ENCODE peak calls at places on chromosomes 6 and 20, in five cellular contexts. Q, O, D, C and W are unnamed samples.

GRCh38 chr20:57323034-57323433 is 6.6 kb upstream of the SPO11 start:
- DNase-seq in Q (no peak), O (no peak), D (no peak), C (no peak), W (no peak)

GRCh38 chr6:100452998-100453397 is 11.7 kb downstream of the SIM1 start:
- DNase-seq in Q (no peak), O (no peak), D (no peak), C (no peak), W (no peak)

GRCh38 chr6:26033132-26033941 is 53.9 kb upstream of the HFE start:
- DNase-seq in Q (peak), O (peak), D (peak), C (peak), W (peak)

GRCh38 chr6:46926481-46926880 is 4.7 kb upstream of the ADGRF5 start:
- DNase-seq in Q (no peak), O (peak), D (no peak), C (no peak), W (peak)

GRCh38 chr6:37741757-37742400 is 44.2 kb upstream of the MDGA1 start:
- DNase-seq in Q (peak), O (peak), D (peak), C (no peak), W (no peak)

GRCh38 chr6:31659649-31660223 is 842 bp downstream of the C6orf47 start:
- DNase-seq in Q (peak), O (no peak), D (no peak), C (no peak), W (peak)

GRCh38 chr6:144768676-144769599 is 483.8 kb downstream of the UTRN start:
- DNase-seq in Q (no peak), O (no peak), D (no peak), C (no peak), W (no peak)

GRCh38 chr6:27478141-27478705 is 5.3 kb upstream of the ZNF184 start:
- DNase-seq in Q (peak), O (no peak), D (no peak), C (no peak), W (peak)

GRCh38 chr6:83192871-83193746 is at the start of the genes PGM3 and RWDD2A:
- DNase-seq in Q (peak), O (peak), D (peak), C (peak), W (peak)

GRCh38 chr6:36334343-36334742 is 2.3 kb downstream of the BNIP5 start:
- DNase-seq in Q (no peak), O (no peak), D (no peak), C (no peak), W (no peak)

GRCh38 chr6:81892911-81893310 is 140.4 kb upstream of the TENT5A start:
- DNase-seq in Q (no peak), O (no peak), D (no peak), C (no peak), W (no peak)

GRCh38 chr20:33918662-33919061 is 75.0 kb upstream of the RALY start:
- DNase-seq in Q (no peak), O (no peak), D (no peak), C (no peak), W (no peak)

GRCh38 chr6:2526766-2527165 is 224.0 kb downstream of the MYLK4 start:
- DNase-seq in Q (no peak), O (no peak), D (no peak), C (no peak), W (no peak)

GRCh38 chr6:74642101-74642500 is 563.8 kb downstream of the COL12A1 start:
- DNase-seq in Q (no peak), O (no peak), D (no peak), C (no peak), W (no peak)

GRCh38 chr20:63071541-63072181 is 64.9 kb upstream of the BHLHE23 start:
- DNase-seq in Q (peak), O (peak), D (peak), C (no peak), W (peak)

GRCh38 chr6:86153529-86153928 is 510.8 kb upstream of the SYNCRIP start:
- DNase-seq in Q (no peak), O (no peak), D (no peak), C (no peak), W (no peak)

GRCh38 chr20:50655325-50655880 is 35.9 kb downstream of the RIPOR3 start:
- DNase-seq in Q (no peak), O (no peak), D (peak), C (no peak), W (peak)

GRCh38 chr6:11586117-11586516 is 48.6 kb downstream of the TMEM170B start:
- DNase-seq in Q (no peak), O (no peak), D (no peak), C (no peak), W (no peak)

GRCh38 chr6:119444642-119445557 is 95.3 kb upstream of the MAN1A1 start:
- DNase-seq in Q (peak), O (no peak), D (no peak), C (no peak), W (peak)

GRCh38 chr20:10550204-10551118 is 115.4 kb downstream of the SLX4IP start:
- DNase-seq in Q (no peak), O (no peak), D (no peak), C (no peak), W (no peak)

GRCh38 chr6:37922563-37922962 is 103.0 kb downstream of the ZFAND3 start:
- DNase-seq in Q (no peak), O (no peak), D (no peak), C (no peak), W (no peak)

GRCh38 chr20:755931-756330 is 12.4 kb downstream of the SLC52A3 start:
- DNase-seq in Q (no peak), O (no peak), D (no peak), C (no peak), W (no peak)

GRCh38 chr6:87661016-87661415 is 41.0 kb downstream of the AKIRIN2 start:
- DNase-seq in Q (no peak), O (no peak), D (no peak), C (no peak), W (peak)

GRCh38 chr20:55205684-55206083 is 730.3 kb downstream of the DOK5 start:
- DNase-seq in Q (no peak), O (no peak), D (no peak), C (no peak), W (no peak)

GRCh38 chr20:18405826-18406225 is 61.0 kb downstream of the DZANK1 start:
- DNase-seq in Q (no peak), O (no peak), D (no peak), C (no peak), W (no peak)

GRCh38 chr6:73562557-73562956 is 41.7 kb upstream of the EEF1A1 start:
- DNase-seq in Q (no peak), O (no peak), D (no peak), C (no peak), W (no peak)

GRCh38 chr6:139580592-139581484 is 206.4 kb upstream of the CITED2 start:
- DNase-seq in Q (no peak), O (no peak), D (no peak), C (peak), W (no peak)

GRCh38 chr6:146914563-146915483 is 289.4 kb upstream of the STXBP5 start:
- DNase-seq in Q (peak), O (peak), D (peak), C (no peak), W (peak)

GRCh38 chr20:53547664-53548239 is 45.9 kb downstream of the ZNF217 start:
- DNase-seq in Q (peak), O (peak), D (peak), C (peak), W (peak)
- TF ChIP-seq RCOR1 in Q (no peak), O (no peak), D (no peak), C (no peak), W (no peak)

DNA sequence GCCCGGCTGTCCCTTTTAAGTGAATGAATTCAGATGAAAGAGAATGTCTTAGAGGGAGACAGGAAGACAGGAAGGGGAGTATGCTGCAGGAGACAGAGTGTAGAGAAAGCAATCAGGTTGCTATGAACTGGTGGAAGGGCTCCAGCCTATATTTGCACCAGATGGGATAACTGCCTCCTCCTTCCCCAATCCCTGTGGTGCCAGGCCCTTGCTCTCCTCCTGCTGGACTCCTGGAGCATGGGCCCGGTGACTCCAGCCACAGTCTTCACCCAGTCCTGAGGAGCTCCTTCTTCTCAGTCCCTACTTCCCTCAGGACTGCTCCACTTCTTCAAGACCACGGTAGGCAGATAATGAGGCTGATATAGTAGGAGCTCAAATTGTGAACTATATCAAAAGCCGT is 91.8 kb downstream of the TMEM200A start:
- DNase-seq in Q (no peak), O (peak), D (no peak), C (no peak), W (no peak)
- TF ChIP-seq CTCF in Q (no peak), O (no peak), D (peak), C (no peak), W (no peak)

GRCh38 chr6:131781717-131782116 is 26.1 kb upstream of the ENPP1 start:
- DNase-seq in Q (no peak), O (no peak), D (no peak), C (no peak), W (no peak)

GRCh38 chr6:131780600-131780999 is 27.2 kb upstream of the ENPP1 start:
- DNase-seq in Q (no peak), O (no peak), D (no peak), C (no peak), W (no peak)

GRCh38 chr6:131779304-131779703 is 28.5 kb upstream of the ENPP1 start:
- DNase-seq in Q (no peak), O (no peak), D (no peak), C (no peak), W (no peak)

GRCh38 chr6:131776986-131777385 is 30.8 kb upstream of the ENPP1 start:
- DNase-seq in Q (no peak), O (no peak), D (no peak), C (no peak), W (no peak)

GRCh38 chr6:131778134-131778533 is 29.7 kb upstream of the ENPP1 start:
- DNase-seq in Q (no peak), O (no peak), D (no peak), C (no peak), W (peak)
- TF ChIP-seq RCOR1 in Q (no peak), O (no peak), D (no peak), C (no peak), W (no peak)

GRCh38 chr6:103268335-103268734 is 1591.4 kb downstream of the HACE1 start:
- DNase-seq in Q (no peak), O (no peak), D (no peak), C (no peak), W (no peak)

GRCh38 chr6:103273048-103273447 is 1586.7 kb downstream of the HACE1 start:
- DNase-seq in Q (no peak), O (peak), D (peak), C (no peak), W (no peak)
- TF ChIP-seq CTCF in Q (no peak), O (no peak), D (peak), C (peak), W (no peak)

GRCh38 chr6:10166031-10166430 is 248.8 kb downstream of the TFAP2A start:
- DNase-seq in Q (no peak), O (no peak), D (no peak), C (no peak), W (no peak)

DNA sequence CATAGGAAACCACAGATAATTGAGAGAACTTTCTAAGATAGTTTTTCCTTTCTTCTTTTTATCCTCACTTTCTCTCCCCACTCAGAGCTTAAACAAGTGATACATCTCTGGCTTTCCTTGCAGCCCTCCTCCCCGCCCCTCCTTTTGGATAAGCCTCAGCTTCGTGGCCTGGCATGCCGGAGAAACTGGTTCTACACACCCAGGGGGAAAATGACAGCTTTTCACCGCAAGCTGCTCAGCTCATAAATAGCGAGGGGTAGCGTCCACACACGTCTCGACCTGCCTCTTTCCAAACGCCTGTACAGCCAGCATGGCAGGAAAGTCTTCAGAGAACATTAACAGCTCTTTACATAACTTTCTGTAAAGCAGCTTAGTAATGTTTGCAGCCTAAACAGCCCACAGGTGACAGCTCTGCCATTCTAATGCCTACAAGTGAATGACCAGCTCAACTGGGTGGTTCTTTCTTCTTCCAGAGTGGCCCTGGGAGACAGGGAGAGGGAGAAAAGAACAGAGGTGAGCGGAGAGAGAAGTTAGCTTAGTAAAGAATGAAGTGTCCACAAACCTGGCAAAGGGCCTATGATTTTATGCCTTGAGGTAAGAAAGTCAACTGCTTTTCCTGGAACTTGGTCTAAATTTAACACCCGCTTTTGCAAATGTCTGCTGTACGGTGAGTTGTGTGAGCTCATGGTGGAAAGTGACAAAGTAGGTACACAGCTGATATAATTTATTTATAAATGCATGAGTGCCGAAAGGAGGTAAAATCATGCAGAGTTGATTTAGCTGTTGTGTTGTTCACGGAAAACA is 251.5 kb downstream of the TFAP2A start:
- DNase-seq in Q (no peak), O (no peak), D (no peak), C (no peak), W (no peak)
- TF ChIP-seq RCOR1 in Q (no peak), O (no peak), D (no peak), C (no peak), W (no peak)

DNA sequence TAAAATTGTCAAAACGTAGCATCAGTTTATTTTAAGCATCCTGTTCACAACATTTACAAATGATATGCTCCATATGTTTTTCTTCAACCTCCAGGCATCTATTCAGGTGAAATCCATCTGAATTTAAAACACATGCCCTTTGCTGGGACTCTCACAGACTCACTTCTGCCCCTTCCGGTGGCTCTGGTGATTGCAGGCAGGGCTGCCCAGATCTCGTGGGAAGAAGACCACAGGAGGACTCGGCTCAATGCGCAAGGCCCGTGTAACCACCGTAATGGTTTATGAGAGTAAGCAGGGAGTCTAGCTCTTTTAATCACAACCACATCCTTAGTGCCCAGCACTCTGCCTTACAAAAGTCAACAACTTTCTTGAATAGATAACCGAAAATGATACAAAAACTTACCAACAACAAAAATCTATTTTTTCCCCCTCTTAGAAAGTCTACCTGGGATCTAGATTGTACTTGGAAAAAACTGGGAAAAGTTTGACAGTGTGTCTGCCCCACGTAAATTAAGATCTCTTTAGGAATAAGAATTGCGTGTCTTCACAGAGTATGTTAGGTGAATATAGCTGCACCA is 139.1 kb downstream of the KIF16B start:
- DNase-seq in Q (peak), O (peak), D (peak), C (peak), W (peak)
- TF ChIP-seq CTCF in Q (peak), O (peak), D (peak), C (peak), W (peak)

DNA sequence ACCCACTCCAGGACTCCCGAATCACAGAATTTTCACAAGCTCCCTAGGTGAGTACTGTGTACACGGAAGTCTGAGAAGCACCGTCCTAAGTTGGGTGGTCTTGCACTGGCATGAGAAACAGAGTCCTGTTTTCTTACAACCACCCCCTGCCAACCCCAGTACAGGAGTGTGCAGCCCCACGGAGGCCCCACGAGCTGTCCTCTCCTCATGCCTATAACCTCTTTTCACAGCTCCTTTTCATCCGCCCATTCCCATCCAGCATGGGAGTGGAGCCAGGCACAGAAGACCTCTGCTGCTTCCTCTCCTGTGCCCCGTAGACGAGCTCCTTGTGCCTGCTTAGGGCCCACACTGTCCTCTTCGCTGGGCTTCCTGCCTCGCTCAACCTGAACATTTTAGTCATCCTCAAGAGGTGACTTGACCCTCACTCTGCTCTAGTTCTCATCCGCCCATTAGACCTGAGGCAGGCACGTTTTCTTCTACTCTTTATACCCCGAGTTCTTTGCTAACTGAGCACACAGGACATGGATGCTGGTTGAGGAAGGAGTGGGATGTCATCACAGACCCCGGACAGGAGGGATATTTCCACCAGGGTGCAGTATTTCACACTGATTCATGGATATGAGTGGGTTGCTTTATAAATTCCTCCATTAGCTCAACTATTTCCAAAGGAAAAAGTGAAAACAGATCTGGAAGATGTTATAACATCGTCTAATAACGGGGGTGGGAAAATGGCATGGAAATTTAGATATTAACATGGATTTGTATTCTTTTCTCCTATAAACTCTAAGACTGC is 160.5 kb downstream of the TTLL2 start:
- DNase-seq in Q (peak), O (peak), D (peak), C (no peak), W (no peak)
- TF ChIP-seq RCOR1 in Q (no peak), O (no peak), D (no peak), C (no peak), W (no peak)